ENCODE peak calls at places on chromosomes 16 and 17, in four cellular contexts. L is K562, G is HepG2, K is GM12878. A is an unnamed sample.

GRCh38 chr16:4538067-4538385 is 547 bp downstream of the CDIP1 start:
- DNase-seq in L (no peak), G (no peak), K (no peak), A (no peak)

GRCh38 chr17:1087381-1088241 is 90.7 kb downstream of the TIMM22 start:
- DNase-seq in L (peak; percentile 81), G (no peak), K (no peak), A (peak; percentile 84)

GRCh38 chr16:1152651-1153259 is at the start of gene CACNA1H:
- DNase-seq in L (peak; percentile 94), G (no peak), K (no peak), A (peak; percentile 58)

GRCh38 chr17:64056269-64057005 is 36.0 kb upstream of the ICAM2 start:
- DNase-seq in L (no peak), G (no peak), K (peak; percentile 57), A (no peak)

GRCh38 chr17:29826045-29826692 is 103.9 kb downstream of the SSH2 start:
- DNase-seq in L (no peak), G (no peak), K (no peak), A (no peak)

GRCh38 chr16:57091200-57091989 is 988 bp upstream of the CPNE2 start:
- DNase-seq in L (no peak), G (peak; percentile 37), K (no peak), A (peak; percentile 67)

GRCh38 chr17:27550974-27551505 is 79.9 kb upstream of the LGALS9 start:
- DNase-seq in L (no peak), G (no peak), K (no peak), A (no peak)

GRCh38 chr17:3804503-3804931 is 3.5 kb upstream of the ITGAE start:
- DNase-seq in L (no peak), G (peak; percentile 58), K (peak; percentile 63), A (no peak)

GRCh38 chr17:68260051-68260762 is 12.4 kb downstream of the AMZ2 start:
- DNase-seq in L (no peak), G (no peak), K (no peak), A (no peak)

GRCh38 chr17:6328279-6328678 is 106.6 kb downstream of the AIPL1 start:
- DNase-seq in L (peak; percentile 6), G (no peak), K (no peak), A (no peak)

GRCh38 chr17:1108810-1109605 is 70.8 kb downstream of the ABR start:
- DNase-seq in L (no peak), G (no peak), K (no peak), A (peak; percentile 66)

GRCh38 chr17:68195667-68196393 is 52.0 kb upstream of the AMZ2 start:
- DNase-seq in L (no peak), G (no peak), K (no peak), A (no peak)

GRCh38 chr16:3401719-3402397 is 843 bp downstream of the ZNF174 start:
- DNase-seq in L (peak; percentile 51), G (peak; percentile 18), K (no peak), A (peak; percentile 29)

GRCh38 chr16:89289428-89290395 is 72.2 kb downstream of the ZNF778 start:
- DNase-seq in L (peak; percentile 90), G (peak; percentile 73), K (no peak), A (peak; percentile 73)

GRCh38 chr16:58999751-59000150 is 265.6 kb upstream of the GOT2 start:
- DNase-seq in L (no peak), G (no peak), K (no peak), A (no peak)

GRCh38 chr16:66578596-66579531 is at the start of gene CMTM2:
- DNase-seq in L (no peak), G (no peak), K (no peak), A (no peak)

GRCh38 chr17:77613181-77613580 is 345.3 kb upstream of the TNRC6C start:
- DNase-seq in L (no peak), G (no peak), K (no peak), A (no peak)

GRCh38 chr17:77613627-77614026 is 344.9 kb upstream of the TNRC6C start:
- DNase-seq in L (no peak), G (no peak), K (no peak), A (no peak)

GRCh38 chr17:77610980-77611641 is 347.4 kb upstream of the TNRC6C start:
- DNase-seq in L (no peak), G (no peak), K (no peak), A (no peak)

GRCh38 chr17:77610518-77610893 is 348.0 kb upstream of the TNRC6C start:
- DNase-seq in L (no peak), G (no peak), K (no peak), A (no peak)

GRCh38 chr17:77611791-77612466 is 346.6 kb upstream of the TNRC6C start:
- DNase-seq in L (no peak), G (no peak), K (no peak), A (no peak)
- H3K4me1 ChIP-seq in L (no peaks in the 10 kb centered on the region), G (peaks cover 23% of the 10 kb centered on the region), K (peaks cover 7% of the 10 kb centered on the region), A (peaks cover 24% of the 10 kb centered on the region)

DNA sequence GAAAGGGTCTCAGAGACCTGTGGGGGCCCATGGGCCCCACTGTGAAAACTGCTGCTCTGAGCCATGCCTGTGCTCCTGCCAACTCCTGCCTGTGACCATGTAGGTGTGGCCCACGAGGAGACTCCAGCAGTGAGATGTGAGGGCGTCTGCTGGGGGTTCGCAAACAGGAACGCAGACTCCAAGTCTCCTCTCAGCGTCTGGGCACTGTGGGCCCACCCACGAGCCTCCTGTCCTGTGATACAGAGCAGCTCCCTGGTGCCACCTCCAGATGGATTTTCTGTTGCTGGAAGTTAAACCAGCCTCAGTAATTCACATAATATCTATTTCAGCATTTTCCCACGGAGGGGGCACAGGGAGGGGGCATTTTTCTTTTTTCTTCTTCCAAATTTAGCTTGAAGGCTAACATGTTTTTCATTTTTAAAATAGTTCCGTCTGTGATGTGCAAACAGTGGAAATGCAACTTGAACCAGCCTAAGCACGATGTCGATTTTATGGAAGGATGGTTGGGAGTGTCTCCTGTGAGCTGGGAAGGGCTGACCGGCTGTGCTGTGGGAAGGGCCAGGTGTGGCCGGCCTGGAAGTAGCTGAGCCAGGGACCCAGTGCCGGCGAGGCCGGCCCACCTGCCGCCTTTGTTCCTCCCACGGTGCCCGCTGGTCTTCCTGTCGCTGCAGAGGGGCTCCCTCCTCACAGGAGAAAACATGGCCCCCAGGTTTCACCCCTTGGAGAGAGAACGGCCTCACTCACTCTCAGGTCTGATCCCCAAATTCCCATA is 3.8 kb upstream of the RAB40B start:
- DNase-seq in L (no peak), G (no peak), K (no peak), A (no peak)
- TF ChIP-seq CHD4 in L (no peak), G (no peak), K (no peak), A (no peak)

GRCh38 chr16:87380403-87380802 is 3.2 kb downstream of the FBXO31 start:
- DNase-seq in L (no peak), G (no peak), K (peak; percentile 17), A (no peak)

GRCh38 chr16:87380875-87381274 is 2.7 kb downstream of the FBXO31 start:
- DNase-seq in L (peak; percentile 3), G (peak; percentile 67), K (peak; percentile 19), A (no peak)

GRCh38 chr16:87382023-87382785 is 1.4 kb downstream of the FBXO31 start:
- DNase-seq in L (no peak), G (peak; percentile 100), K (no peak), A (no peak)

GRCh38 chr16:87384162-87384999 is 805 bp upstream of the FBXO31 start:
- DNase-seq in L (peak; percentile 39), G (peak; percentile 57), K (no peak), A (peak; percentile 76)

GRCh38 chr16:87383522-87384161 is at the start of gene FBXO31:
- DNase-seq in L (peak; percentile 84), G (peak; percentile 94), K (peak; percentile 77), A (peak; percentile 95)
- H3K4me1 ChIP-seq in L (peaks cover 38% of the 10 kb centered on the region), G (peaks cover 54% of the 10 kb centered on the region), K (peaks cover 15% of the 10 kb centered on the region), A (peaks cover 45% of the 10 kb centered on the region)

GRCh38 chr16:86007524-86007923 is 108.6 kb downstream of the IRF8 start:
- DNase-seq in L (no peak), G (no peak), K (no peak), A (no peak)
- TF ChIP-seq CHD4 in L (no peak), G (no peak), K (no peak), A (no peak)

GRCh38 chr17:39781028-39781800 is 43.5 kb downstream of the GRB7 start:
- DNase-seq in L (no peak), G (no peak), K (no peak), A (no peak)

GRCh38 chr17:39774043-39774442 is 36.3 kb downstream of the GRB7 start:
- DNase-seq in L (no peak), G (no peak), K (no peak), A (no peak)

GRCh38 chr17:39775075-39775474 is 37.3 kb downstream of the GRB7 start:
- DNase-seq in L (no peak), G (no peak), K (peak; percentile 66), A (no peak)

GRCh38 chr17:39776267-39776666 is 38.5 kb downstream of the GRB7 start:
- DNase-seq in L (no peak), G (no peak), K (no peak), A (no peak)

GRCh38 chr17:39777534-39778365 is 40.0 kb downstream of the GRB7 start:
- DNase-seq in L (no peak), G (no peak), K (peak; percentile 73), A (no peak)
- H3K4me1 ChIP-seq in L (no peaks in the 10 kb centered on the region), G (no peaks in the 10 kb centered on the region), K (peaks cover 44% of the 10 kb centered on the region), A (no peaks in the 10 kb centered on the region)

DNA sequence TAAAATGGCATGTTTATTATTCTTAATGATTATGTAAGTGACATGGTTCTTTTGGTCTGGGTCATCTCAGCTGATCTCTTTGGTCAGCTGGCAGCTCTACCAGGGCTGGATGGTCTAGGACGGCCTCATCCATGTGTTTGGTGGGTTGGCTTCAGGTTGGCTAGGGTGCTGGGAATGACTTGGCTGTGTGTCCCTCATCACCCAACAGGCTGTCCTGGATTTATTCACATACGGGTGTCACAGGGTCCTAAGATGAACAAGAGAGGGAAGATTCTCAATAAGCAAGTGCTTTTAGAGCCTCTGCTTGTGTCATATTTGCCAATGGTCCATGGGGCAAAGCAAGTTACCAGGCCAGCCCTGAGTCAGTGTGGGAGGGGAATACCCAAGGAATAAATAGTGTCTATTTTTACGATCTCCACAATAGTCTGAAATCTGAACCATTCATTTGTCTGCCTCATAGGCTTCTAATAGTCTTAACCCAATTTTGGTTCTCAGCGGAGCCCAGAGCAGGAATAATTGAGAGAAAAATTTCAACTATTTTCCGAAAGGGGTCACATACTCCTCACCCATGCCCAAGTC is 157.5 kb downstream of the HS3ST2 start:
- DNase-seq in L (no peak), G (no peak), K (no peak), A (no peak)
- TF ChIP-seq CHD4 in L (no peak), G (no peak), K (no peak), A (no peak)

A was measured in A549.